ENCODE peak calls at places on chromosomes 1 and 21, in four cellular contexts. I is endothelial cell; Q is activated CD8-positive, alpha-beta T cell treated with anti-CD3 and anti-CD28 coated beads for 36 hours; B is K562. J is an unnamed sample.

GRCh38 chr1:23592209-23592905 is 33.1 kb upstream of the ID3 start:
- DNase-seq in Q (no peak), I (no peak), B (no peak), J (no peak)

GRCh38 chr1:175075572-175076568 is 8.2 kb downstream of the TNN start:
- DNase-seq in B (no peak), I (no peak), Q (no peak), J (peak)

GRCh38 chr21:44337941-44338895 is 972 bp downstream of the CFAP410 start:
- DNase-seq in Q (peak), I (peak), B (peak), J (peak)

GRCh38 chr1:228358039-228358763 is 48.4 kb downstream of the TRIM11 start:
- DNase-seq in B (no peak), Q (peak), I (no peak), J (no peak)

GRCh38 chr1:145982010-145982723 is 14.2 kb downstream of the TXNIP start:
- DNase-seq in B (no peak), I (no peak), Q (no peak), J (no peak)

GRCh38 chr21:29854795-29855194 is 85.0 kb downstream of the GRIK1 start:
- DNase-seq in I (no peak), B (no peak), Q (no peak), J (no peak)

GRCh38 chr1:154983776-154984466 is 777 bp downstream of the FLAD1 start:
- DNase-seq in I (no peak), Q (no peak), B (no peak), J (no peak)

GRCh38 chr1:231612393-231613089 is 14.0 kb upstream of the DISC1 start:
- DNase-seq in B (no peak), Q (peak), I (no peak), J (no peak)

GRCh38 chr1:92184632-92185031 is 33.1 kb upstream of the C1orf146 start:
- DNase-seq in Q (no peak), B (no peak), I (no peak), J (no peak)

GRCh38 chr1:215143497-215143896 is 61.0 kb downstream of the KCNK2 start:
- DNase-seq in Q (no peak), I (no peak), B (no peak), J (no peak)

GRCh38 chr1:213960963-213961362 is 26.8 kb upstream of the PROX1 start:
- DNase-seq in B (no peak), I (no peak), Q (no peak), J (no peak)

GRCh38 chr21:20882462-20883415 is 115.5 kb upstream of the NCAM2 start:
- DNase-seq in Q (peak), I (peak), B (peak), J (no peak)

GRCh38 chr1:151819951-151820623 is 11.5 kb downstream of the RORC start:
- DNase-seq in B (no peak), I (no peak), Q (peak), J (no peak)

GRCh38 chr1:74199504-74199903 is 1.5 kb downstream of the FPGT start:
- DNase-seq in Q (no peak), I (no peak), B (peak), J (no peak)

GRCh38 chr1:230067441-230067870 is 418 bp downstream of the GALNT2 start:
- DNase-seq in I (no peak), B (peak), Q (peak), J (peak)

GRCh38 chr1:7656821-7657220 is 114.3 kb upstream of the VAMP3 start:
- DNase-seq in Q (no peak), B (no peak), I (no peak), J (no peak)

GRCh38 chr1:26373789-26374188 is 1.2 kb upstream of the ZNF683 start:
- DNase-seq in B (no peak), Q (no peak), I (no peak), J (no peak)

GRCh38 chr21:44966135-44967081 is 26.6 kb downstream of the SLX9 start:
- DNase-seq in B (no peak), Q (no peak), I (no peak), J (no peak)

GRCh38 chr1:189859385-189859977 is 618.2 kb downstream of the BRINP3 start:
- DNase-seq in I (peak), Q (peak), B (peak), J (peak)

GRCh38 chr1:234726359-234726836 is 116.4 kb upstream of the IRF2BP2 start:
- DNase-seq in B (no peak), I (no peak), Q (no peak), J (no peak)

GRCh38 chr1:231369282-231369681 is 31.2 kb downstream of the SPRTN start:
- DNase-seq in Q (no peak), I (no peak), B (no peak), J (no peak)

GRCh38 chr21:43266534-43266933 is 97.7 kb downstream of the CRYAA start:
- DNase-seq in B (no peak), I (no peak), Q (no peak), J (no peak)

GRCh38 chr21:31596055-31596454 is 63.4 kb upstream of the SOD1 start:
- DNase-seq in I (no peak), Q (no peak), B (no peak), J (no peak)

GRCh38 chr1:23237516-23237915 is 20.2 kb upstream of the HTR1D start:
- DNase-seq in Q (no peak), I (no peak), B (no peak), J (no peak)

GRCh38 chr1:117710710-117711109 is 104.9 kb downstream of the TENT5C start:
- DNase-seq in I (no peak), Q (peak), B (peak), J (no peak)

GRCh38 chr1:172144445-172145060 is 275.9 kb upstream of the C1orf105 start:
- DNase-seq in I (peak), B (no peak), Q (no peak), J (no peak)

GRCh38 chr1:16351449-16351993 is 759 bp downstream of the FBXO42 start:
- DNase-seq in Q (no peak), I (no peak), B (no peak), J (peak)

GRCh38 chr1:71046891-71047634 is 553 bp downstream of the PTGER3 start:
- DNase-seq in Q (peak), B (no peak), I (peak), J (peak)

DNA sequence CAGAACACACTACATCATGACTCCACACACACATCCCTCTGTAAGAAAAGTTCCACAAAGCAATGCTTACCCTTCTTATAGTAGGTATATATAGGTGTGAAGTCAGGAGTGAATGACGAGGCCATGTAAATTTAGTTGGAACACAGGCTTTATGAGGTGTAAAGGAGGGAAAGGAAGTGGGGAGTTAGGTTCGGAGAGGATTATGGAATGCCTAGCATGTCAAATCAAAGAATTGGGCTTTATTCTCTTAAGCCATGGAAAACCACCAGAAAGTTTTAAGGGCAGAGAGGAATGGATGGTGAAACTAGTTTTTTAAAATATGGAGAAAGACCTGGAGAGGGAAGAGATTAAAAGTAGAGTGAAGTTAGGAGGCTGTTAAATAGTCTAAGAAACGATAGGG is 26.3 kb downstream of the TFAP2E start:
- DNase-seq in I (no peak), Q (no peak), B (no peak), J (no peak)
- TF ChIP-seq CTCF in I (no peak), Q (no peak), B (no peak), J (no peak)

GRCh38 chr1:46197551-46198025 is 646 bp downstream of the POMGNT1 start:
- DNase-seq in B (peak), I (no peak), Q (no peak), J (no peak)

GRCh38 chr1:46198026-46198826 is at the start of gene POMGNT1:
- DNase-seq in I (peak), B (peak), Q (peak), J (peak)

GRCh38 chr1:46196609-46197008 is 1.6 kb downstream of the POMGNT1 start:
- DNase-seq in B (no peak), I (no peak), Q (no peak), J (no peak)

GRCh38 chr1:46202975-46203737 is at the start of gene LURAP1:
- DNase-seq in I (peak), Q (peak), B (peak), J (peak)

DNA sequence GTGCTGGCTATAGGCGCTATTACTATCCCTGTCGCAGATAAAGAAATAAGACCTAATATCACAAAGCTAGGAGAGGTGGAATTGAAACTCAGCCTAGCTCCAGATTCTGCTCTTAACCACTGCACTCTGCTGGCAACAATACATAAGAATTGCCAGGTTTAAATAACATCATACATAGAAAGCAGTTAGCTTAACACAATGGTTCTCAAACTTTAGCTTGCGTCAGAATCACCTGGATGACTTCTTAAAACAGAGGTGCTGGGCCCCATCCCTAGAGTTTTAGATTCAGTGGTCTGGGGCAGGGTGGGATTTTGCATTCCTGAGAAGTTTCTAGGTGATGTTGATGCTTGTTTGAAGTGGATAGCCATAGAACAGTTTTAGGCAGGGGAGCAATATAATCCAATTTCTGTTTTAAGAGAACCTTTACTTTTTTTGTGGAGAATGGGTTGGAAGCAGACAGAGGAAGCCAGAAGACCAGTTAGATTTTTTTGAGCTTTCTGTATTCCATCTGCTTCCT is 1.1 kb upstream of the POMGNT1 start:
- DNase-seq in B (no peak), I (no peak), Q (no peak), J (no peak)
- TF ChIP-seq CTCF in B (no peak), I (no peak), Q (no peak), J (no peak)

DNA sequence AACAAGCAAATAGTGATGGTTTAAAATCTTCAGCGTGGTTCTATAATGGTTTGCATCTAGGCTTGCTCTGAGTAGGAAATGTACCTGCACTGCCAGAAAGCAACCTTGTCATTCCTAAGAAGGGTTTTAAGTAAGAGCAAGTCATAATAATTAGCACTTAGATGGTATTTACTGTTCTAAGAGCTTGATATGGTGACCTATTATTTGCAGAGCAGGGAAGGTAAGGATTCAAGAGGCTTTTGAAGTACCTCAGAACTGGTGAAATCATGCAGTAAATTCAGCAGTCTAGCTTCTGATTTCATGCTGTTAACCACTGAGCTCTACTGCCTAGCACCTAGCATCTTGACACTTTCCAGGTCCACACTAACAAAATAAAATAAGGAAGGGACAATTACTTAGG is 23.7 kb downstream of the ATP1A1 start:
- DNase-seq in B (no peak), Q (no peak), I (no peak), J (no peak)
- TF ChIP-seq CTCF in B (no peak), Q (no peak), I (no peak), J (no peak)

DNA sequence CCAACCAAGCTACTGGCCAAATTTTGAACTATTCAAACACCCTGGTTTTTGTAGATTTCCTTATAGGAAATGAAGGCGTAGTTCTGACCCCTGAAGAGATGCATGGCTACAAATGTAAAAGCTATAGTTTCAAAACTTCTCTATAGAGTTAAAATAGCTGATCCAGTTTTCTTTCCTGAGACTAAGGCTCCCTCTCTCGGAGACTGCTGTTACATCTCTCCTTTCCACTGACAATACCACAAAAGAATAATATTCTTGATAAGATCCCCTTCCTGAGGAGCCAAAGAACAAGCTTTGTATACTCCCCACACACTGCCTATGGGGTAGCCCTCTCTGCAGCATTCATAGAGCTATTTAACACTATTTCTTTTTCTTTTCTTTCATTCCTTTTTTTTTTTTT is 6.7 kb upstream of the CFAP126 start:
- DNase-seq in I (no peak), B (no peak), Q (no peak), J (peak)
- TF ChIP-seq CTCF in I (no peak), B (peak), Q (no peak), J (no peak)

GRCh38 chr1:109918077-109918606 is 7.5 kb downstream of the CSF1 start:
- DNase-seq in I (no peak), B (peak), Q (no peak), J (no peak)
- TF ChIP-seq CTCF in I (no peak), B (peak), Q (no peak), J (no peak)